ENCODE peak calls at places on chromosomes 1 and 21, in four cellular contexts. R is upper lobe of right lung, S is tibial artery, M is esophagus squamous epithelium. O is an unnamed sample. For H3K36me3, the result is how much of the 10 kb centered on the place peaks cover.

GRCh38 chr1:92843046-92843423 is 11.2 kb downstream of the RPL5 start:
- DNase-seq in M (no peak), R (no peak), S (no peak), O (no peak)

GRCh38 chr1:240946926-240947325 is 335.0 kb upstream of the GREM2 start:
- DNase-seq in R (no peak), M (no peak), S (no peak), O (peak)

GRCh38 chr21:36297555-36297937 is 22.5 kb upstream of the MORC3 start:
- DNase-seq in R (peak), S (peak), M (no peak), O (no peak)

GRCh38 chr1:39819091-39819812 is 30.6 kb upstream of the BMP8B start:
- DNase-seq in M (no peak), R (no peak), S (no peak), O (no peak)

GRCh38 chr1:185315364-185316108 is 1.5 kb downstream of the IVNS1ABP start:
- DNase-seq in S (no peak), M (no peak), R (no peak), O (no peak)

GRCh38 chr1:54376085-54377039 is 29.8 kb downstream of the SSBP3 start:
- DNase-seq in S (no peak), R (no peak), M (no peak), O (peak)

GRCh38 chr1:247415423-247416361 is at the start of gene NLRP3:
- DNase-seq in M (no peak), R (peak), S (no peak), O (no peak)

GRCh38 chr1:181263444-181263843 is 174.9 kb downstream of the IER5 start:
- DNase-seq in R (no peak), M (no peak), S (no peak), O (no peak)

GRCh38 chr1:17816511-17816910 is 61.4 kb downstream of the ACTL8 start:
- DNase-seq in S (no peak), R (no peak), M (no peak), O (no peak)

GRCh38 chr1:17669866-17670451 is 85.2 kb upstream of the ACTL8 start:
- DNase-seq in M (no peak), R (no peak), S (peak), O (no peak)

GRCh38 chr1:1436634-1437032 is 1.1 kb downstream of the VWA1 start:
- DNase-seq in R (no peak), S (no peak), M (no peak), O (no peak)

GRCh38 chr1:67883069-67883468 is 49.8 kb upstream of the GNG12 start:
- DNase-seq in S (no peak), M (no peak), R (no peak), O (peak)

GRCh38 chr1:167126317-167126716 is 32.4 kb downstream of the STYXL2 start:
- DNase-seq in R (no peak), M (no peak), S (no peak), O (no peak)

GRCh38 chr1:93613895-93614294 is 67.7 kb downstream of the BCAR3 start:
- DNase-seq in R (no peak), S (peak), M (no peak), O (no peak)

GRCh38 chr1:191432817-191433216 is 725.4 kb upstream of the RGS18 start:
- DNase-seq in M (no peak), R (no peak), S (no peak), O (no peak)

GRCh38 chr1:8455700-8456305 is 137.9 kb downstream of the SLC45A1 start:
- DNase-seq in M (no peak), R (no peak), S (no peak), O (no peak)

GRCh38 chr1:62377043-62377562 is 57.9 kb upstream of the KANK4 start:
- DNase-seq in R (no peak), S (no peak), M (no peak), O (no peak)

GRCh38 chr1:39902121-39902807 is 547 bp upstream of the MYCL start:
- DNase-seq in R (peak), M (no peak), S (peak), O (peak)

GRCh38 chr1:30345525-30346145 is 377.8 kb downstream of the MATN1 start:
- DNase-seq in M (no peak), R (no peak), S (no peak), O (no peak)

GRCh38 chr1:24932284-24932683 is 2.2 kb upstream of the RUNX3 start:
- DNase-seq in M (no peak), S (no peak), R (peak), O (peak)

GRCh38 chr1:52636701-52637695 is 4.0 kb downstream of the SHISAL2A start:
- DNase-seq in S (no peak), R (no peak), M (no peak), O (no peak)

GRCh38 chr1:45508295-45509151 is 8.4 kb downstream of the MMACHC start:
- DNase-seq in R (no peak), S (no peak), M (no peak), O (no peak)

GRCh38 chr1:235902638-235903542 is 36.2 kb upstream of the LYST start:
- DNase-seq in M (no peak), S (no peak), R (peak), O (no peak)

GRCh38 chr1:14738647-14739046 is 140.2 kb downstream of the KAZN start:
- DNase-seq in R (no peak), M (no peak), S (no peak), O (no peak)

GRCh38 chr1:9671377-9672140 is 20.0 kb downstream of the PIK3CD start:
- DNase-seq in S (no peak), R (no peak), M (no peak), O (peak)

GRCh38 chr1:33468559-33468958 is 3.9 kb upstream of the ZSCAN20 start:
- DNase-seq in M (no peak), S (no peak), R (no peak), O (no peak)

GRCh38 chr1:149936076-149936991 is at the start of gene MTMR11:
- DNase-seq in R (no peak), S (peak), M (no peak), O (no peak)

GRCh38 chr1:199064971-199065370 is 426.1 kb downstream of the PTPRC start:
- DNase-seq in R (no peak), S (no peak), M (no peak), O (no peak)

GRCh38 chr1:226653311-226653921 is 85.7 kb downstream of the ITPKB start:
- DNase-seq in S (no peak), R (no peak), M (no peak), O (no peak)

DNA sequence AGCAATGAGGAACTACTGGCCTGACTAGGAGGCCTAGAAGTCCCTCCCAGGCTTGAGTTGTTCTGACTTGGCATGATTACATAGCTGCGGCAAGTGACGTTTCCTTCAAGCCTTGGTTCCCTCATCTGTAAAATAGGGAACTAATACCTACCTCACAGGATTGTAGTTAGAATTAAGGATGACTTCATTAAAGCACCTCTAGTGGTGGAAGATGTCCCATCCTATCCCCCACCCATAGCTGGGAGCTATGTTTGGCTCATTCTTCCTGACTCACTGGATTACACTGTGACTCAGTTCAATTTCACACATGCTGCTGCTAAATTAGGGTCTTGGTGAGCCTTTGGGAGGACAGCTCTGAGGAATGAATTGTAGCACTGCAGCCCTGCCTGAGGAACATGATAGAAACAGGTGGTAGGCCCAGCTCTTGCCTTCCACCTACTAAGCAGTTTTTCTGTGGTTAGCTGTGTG is 6.0 kb upstream of the SHISA4 start:
- DNase-seq in S (no peak), R (no peak), M (no peak), O (peak)
- H3K27ac ChIP-seq in S (peak), R (no peak), M (peak), O (peak)

GRCh38 chr1:90220496-90220895 is 225.6 kb downstream of the ZNF326 start:
- DNase-seq in R (no peak), S (no peak), M (no peak), O (no peak)

GRCh38 chr1:90220941-90221693 is 226.2 kb downstream of the ZNF326 start:
- DNase-seq in M (no peak), R (no peak), S (no peak), O (no peak)

DNA sequence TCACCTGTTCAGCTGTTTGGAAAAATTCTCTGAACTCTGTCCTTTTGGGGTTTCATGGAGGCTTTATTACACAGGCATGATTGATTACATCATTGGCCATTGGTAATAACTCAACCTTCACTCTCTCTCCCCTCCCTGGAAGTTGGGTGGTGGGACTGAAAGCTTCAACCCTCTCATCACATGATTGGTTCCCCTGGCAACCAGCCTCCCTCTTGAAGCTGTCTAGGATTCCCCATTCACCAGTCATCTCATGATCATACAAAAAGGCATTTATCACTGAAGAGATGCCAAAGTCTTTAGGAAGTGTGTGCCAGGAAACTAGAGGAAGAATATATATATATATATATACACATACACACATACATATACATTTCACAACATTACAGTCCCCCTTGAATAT is 228.5 kb downstream of the ZNF326 start:
- DNase-seq in S (no peak), R (no peak), M (no peak), O (no peak)
- TF ChIP-seq CTCF in S (no peak), R (no peak), M (no peak), O (no peak)

GRCh38 chr21:16309250-16309971 is 579.6 kb downstream of the USP25 start:
- DNase-seq in S (no peak), R (no peak), M (no peak), O (no peak)
- H3K36me3 ChIP-seq in S (under half), R (under half), M (under half), O (under half)

DNA sequence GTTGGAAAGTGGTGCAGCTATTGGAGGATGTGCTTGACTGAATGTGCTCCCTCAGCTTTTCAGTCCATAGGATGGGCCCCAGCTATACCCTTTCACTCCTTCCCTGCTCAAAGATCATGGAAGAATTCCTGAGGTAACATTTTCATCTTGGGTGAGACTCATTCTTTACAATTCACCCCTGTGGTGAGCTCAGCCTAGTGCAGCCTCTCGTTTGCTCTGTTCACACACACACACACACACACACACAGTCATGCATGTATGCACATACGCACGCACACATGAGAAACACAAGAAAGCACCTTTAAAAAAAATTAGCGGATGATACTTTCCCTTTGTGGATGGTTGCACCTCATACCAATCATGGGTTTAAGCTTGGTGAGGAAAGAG is 25.8 kb downstream of the CCN1 start:
- DNase-seq in R (no peak), S (no peak), M (no peak), O (no peak)
- H3K27ac ChIP-seq in R (no peak), S (no peak), M (no peak), O (no peak)